ENCODE peak calls at places on chromosomes 5 and 9, in four cellular contexts. One of them, this sample, is unnamed.

GRCh38 chr9:126468141-126468825 is 141.7 kb downstream of the MVB12B start:
- DNase-seq in hippocampal formation: no peak
- DNase-seq in nephron progenitor cell: no peak
- DNase-seq in activated T-helper 1 cell treated with Interleukin-2 at 50 U/mL for 16 hours: no peak
- DNase-seq in this sample: no peak

GRCh38 chr5:73901045-73901444 is 275.0 kb downstream of the ARHGEF28 start:
- DNase-seq in activated T-helper 1 cell treated with Interleukin-2 at 50 U/mL for 16 hours: no peak
- DNase-seq in nephron progenitor cell: no peak
- DNase-seq in hippocampal formation: no peak
- DNase-seq in this sample: no peak

GRCh38 chr5:54066433-54066832 is 243.9 kb downstream of the ARL15 start:
- DNase-seq in hippocampal formation: no peak
- DNase-seq in nephron progenitor cell: no peak
- DNase-seq in activated T-helper 1 cell treated with Interleukin-2 at 50 U/mL for 16 hours: no peak
- DNase-seq in this sample: no peak

GRCh38 chr9:14288433-14288832 is 25.5 kb downstream of the NFIB start:
- DNase-seq in hippocampal formation: no peak
- DNase-seq in nephron progenitor cell: no peak
- DNase-seq in activated T-helper 1 cell treated with Interleukin-2 at 50 U/mL for 16 hours: no peak
- DNase-seq in this sample: no peak

GRCh38 chr5:38871790-38872551 is 26.2 kb downstream of the OSMR start:
- DNase-seq in activated T-helper 1 cell treated with Interleukin-2 at 50 U/mL for 16 hours: no peak
- DNase-seq in hippocampal formation: no peak
- DNase-seq in nephron progenitor cell: no peak
- DNase-seq in this sample: no peak

GRCh38 chr5:128782446-128782845 is 182.8 kb upstream of the SLC27A6 start:
- DNase-seq in hippocampal formation: peak
- DNase-seq in nephron progenitor cell: no peak
- DNase-seq in activated T-helper 1 cell treated with Interleukin-2 at 50 U/mL for 16 hours: no peak
- DNase-seq in this sample: no peak

GRCh38 chr9:132014218-132014800 is 65.4 kb downstream of the MED27 start:
- DNase-seq in hippocampal formation: no peak
- DNase-seq in activated T-helper 1 cell treated with Interleukin-2 at 50 U/mL for 16 hours: no peak
- DNase-seq in nephron progenitor cell: no peak
- DNase-seq in this sample: peak

GRCh38 chr5:65855758-65856157 is 70.6 kb upstream of the ERBIN start:
- DNase-seq in activated T-helper 1 cell treated with Interleukin-2 at 50 U/mL for 16 hours: no peak
- DNase-seq in hippocampal formation: no peak
- DNase-seq in nephron progenitor cell: no peak
- DNase-seq in this sample: no peak

GRCh38 chr9:15999422-16000339 is 446.8 kb downstream of the CCDC171 start:
- DNase-seq in hippocampal formation: no peak
- DNase-seq in activated T-helper 1 cell treated with Interleukin-2 at 50 U/mL for 16 hours: no peak
- DNase-seq in nephron progenitor cell: no peak
- DNase-seq in this sample: peak

GRCh38 chr9:71826289-71826688 is 58.0 kb upstream of the CEMIP2 start:
- DNase-seq in activated T-helper 1 cell treated with Interleukin-2 at 50 U/mL for 16 hours: no peak
- DNase-seq in nephron progenitor cell: no peak
- DNase-seq in hippocampal formation: no peak
- DNase-seq in this sample: no peak

GRCh38 chr5:151895660-151896040 is 29.0 kb downstream of the GLRA1 start:
- DNase-seq in hippocampal formation: no peak
- DNase-seq in activated T-helper 1 cell treated with Interleukin-2 at 50 U/mL for 16 hours: no peak
- DNase-seq in nephron progenitor cell: no peak
- DNase-seq in this sample: peak

GRCh38 chr5:88824892-88825781 is 57.8 kb downstream of the MEF2C start:
- DNase-seq in activated T-helper 1 cell treated with Interleukin-2 at 50 U/mL for 16 hours: no peak
- DNase-seq in nephron progenitor cell: no peak
- DNase-seq in hippocampal formation: no peak
- DNase-seq in this sample: peak

GRCh38 chr5:66138572-66139116 is 5.5 kb upstream of the SREK1 start:
- DNase-seq in activated T-helper 1 cell treated with Interleukin-2 at 50 U/mL for 16 hours: no peak
- DNase-seq in nephron progenitor cell: no peak
- DNase-seq in hippocampal formation: no peak
- DNase-seq in this sample: no peak

GRCh38 chr9:125953314-125954019 is 206.3 kb downstream of the PBX3 start:
- DNase-seq in nephron progenitor cell: no peak
- DNase-seq in activated T-helper 1 cell treated with Interleukin-2 at 50 U/mL for 16 hours: no peak
- DNase-seq in hippocampal formation: no peak
- DNase-seq in this sample: no peak

GRCh38 chr5:148962200-148962550 is 100.7 kb downstream of the SH3TC2 start:
- DNase-seq in nephron progenitor cell: no peak
- DNase-seq in activated T-helper 1 cell treated with Interleukin-2 at 50 U/mL for 16 hours: no peak
- DNase-seq in hippocampal formation: no peak
- DNase-seq in this sample: no peak

GRCh38 chr9:14715102-14715501 is 7.4 kb downstream of the CER1 start:
- DNase-seq in nephron progenitor cell: no peak
- DNase-seq in activated T-helper 1 cell treated with Interleukin-2 at 50 U/mL for 16 hours: no peak
- DNase-seq in hippocampal formation: no peak
- DNase-seq in this sample: no peak

GRCh38 chr9:128104171-128104618 is 23.3 kb downstream of the PTGES2 start:
- DNase-seq in nephron progenitor cell: no peak
- DNase-seq in activated T-helper 1 cell treated with Interleukin-2 at 50 U/mL for 16 hours: no peak
- DNase-seq in hippocampal formation: no peak
- DNase-seq in this sample: no peak

GRCh38 chr5:151600069-151600665 is 9.0 kb upstream of the FAT2 start:
- DNase-seq in activated T-helper 1 cell treated with Interleukin-2 at 50 U/mL for 16 hours: no peak
- DNase-seq in hippocampal formation: no peak
- DNase-seq in nephron progenitor cell: no peak
- DNase-seq in this sample: no peak

GRCh38 chr5:107646418-107646817 is 24.3 kb downstream of the EFNA5 start:
- DNase-seq in hippocampal formation: no peak
- DNase-seq in activated T-helper 1 cell treated with Interleukin-2 at 50 U/mL for 16 hours: no peak
- DNase-seq in nephron progenitor cell: no peak
- DNase-seq in this sample: no peak

GRCh38 chr5:759111-759741 is 25.3 kb downstream of the ZDHHC11B start:
- DNase-seq in hippocampal formation: no peak
- DNase-seq in nephron progenitor cell: no peak
- DNase-seq in activated T-helper 1 cell treated with Interleukin-2 at 50 U/mL for 16 hours: peak
- DNase-seq in this sample: peak

GRCh38 chr9:81622471-81623245 is 66.7 kb downstream of the TLE1 start:
- DNase-seq in nephron progenitor cell: no peak
- DNase-seq in activated T-helper 1 cell treated with Interleukin-2 at 50 U/mL for 16 hours: no peak
- DNase-seq in hippocampal formation: no peak
- DNase-seq in this sample: no peak